ENCODE peak calls at places on chromosome 20, in four cellular contexts. One of them, this sample, is unnamed.

GRCh38 chr20:25553819-25554296 is 31.5 kb downstream of the NINL start:
- DNase-seq in left lung: no peak
- DNase-seq in DND-41: no peak
- DNase-seq in body of pancreas: no peak
- DNase-seq in this sample: peak

GRCh38 chr20:38589967-38590681 is 9.1 kb downstream of the ADIG start:
- DNase-seq in left lung: no peak
- DNase-seq in body of pancreas: no peak
- DNase-seq in DND-41: no peak
- DNase-seq in this sample: no peak

GRCh38 chr20:24607402-24607801 is 138.0 kb downstream of the SYNDIG1 start:
- DNase-seq in body of pancreas: no peak
- DNase-seq in DND-41: no peak
- DNase-seq in left lung: no peak
- DNase-seq in this sample: no peak

GRCh38 chr20:21682576-21682975 is 22.9 kb upstream of the PAX1 start:
- DNase-seq in left lung: no peak
- DNase-seq in body of pancreas: no peak
- DNase-seq in DND-41: no peak
- DNase-seq in this sample: no peak

GRCh38 chr20:4011226-4011975 is 4.0 kb downstream of the RNF24 start:
- DNase-seq in DND-41: no peak
- DNase-seq in left lung: no peak
- DNase-seq in body of pancreas: no peak
- DNase-seq in this sample: no peak

GRCh38 chr20:37528442-37529213 is 952 bp upstream of the BLCAP start:
- DNase-seq in left lung: no peak
- DNase-seq in body of pancreas: no peak
- DNase-seq in DND-41: no peak
- DNase-seq in this sample: no peak

GRCh38 chr20:59082981-59083380 is 40.4 kb upstream of the PRELID3B start:
- DNase-seq in body of pancreas: no peak
- DNase-seq in left lung: no peak
- DNase-seq in DND-41: no peak
- DNase-seq in this sample: no peak

GRCh38 chr20:57656821-57657536 is 36.8 kb upstream of the ZBP1 start:
- DNase-seq in left lung: peak
- DNase-seq in DND-41: peak
- DNase-seq in body of pancreas: no peak
- DNase-seq in this sample: no peak

GRCh38 chr20:64068381-64069208 is 5.6 kb downstream of the TCEA2 start:
- DNase-seq in DND-41: no peak
- DNase-seq in body of pancreas: no peak
- DNase-seq in left lung: no peak
- DNase-seq in this sample: no peak

GRCh38 chr20:2292711-2293110 is 3.1 kb upstream of the TGM3 start:
- DNase-seq in left lung: peak
- DNase-seq in DND-41: no peak
- DNase-seq in body of pancreas: peak
- DNase-seq in this sample: peak

GRCh38 chr20:26347396-26347795 is 650.7 kb upstream of the ZNF337 start:
- DNase-seq in DND-41: no peak
- DNase-seq in body of pancreas: no peak
- DNase-seq in left lung: no peak
- DNase-seq in this sample: no peak

GRCh38 chr20:11861479-11861878 is 56.2 kb upstream of the BTBD3 start:
- DNase-seq in left lung: no peak
- DNase-seq in DND-41: no peak
- DNase-seq in body of pancreas: no peak
- DNase-seq in this sample: no peak

GRCh38 chr20:58755062-58755697 is 62.6 kb downstream of the NPEPL1 start:
- DNase-seq in DND-41: no peak
- DNase-seq in body of pancreas: no peak
- DNase-seq in left lung: no peak
- DNase-seq in this sample: no peak

GRCh38 chr20:57704245-57704644 is 5.6 kb downstream of the PMEPA1 start:
- DNase-seq in DND-41: no peak
- DNase-seq in body of pancreas: no peak
- DNase-seq in left lung: no peak
- DNase-seq in this sample: no peak

GRCh38 chr20:19786311-19786710 is 28.3 kb downstream of the RIN2 start:
- DNase-seq in body of pancreas: peak
- DNase-seq in left lung: no peak
- DNase-seq in DND-41: no peak
- DNase-seq in this sample: no peak

GRCh38 chr20:8627386-8628030 is 441.4 kb upstream of the PLCB4 start:
- DNase-seq in left lung: no peak
- DNase-seq in body of pancreas: no peak
- DNase-seq in DND-41: no peak
- DNase-seq in this sample: no peak

GRCh38 chr20:19858972-19859371 is 100.9 kb downstream of the RIN2 start:
- DNase-seq in DND-41: no peak
- DNase-seq in left lung: no peak
- DNase-seq in body of pancreas: no peak
- DNase-seq in this sample: no peak

GRCh38 chr20:6680441-6680840 is 87.0 kb upstream of the BMP2 start:
- DNase-seq in DND-41: no peak
- DNase-seq in left lung: no peak
- DNase-seq in body of pancreas: no peak
- DNase-seq in this sample: no peak

GRCh38 chr20:4136078-4136966 is 121.0 kb upstream of the RNF24 start:
- DNase-seq in body of pancreas: no peak
- DNase-seq in left lung: no peak
- DNase-seq in DND-41: no peak
- DNase-seq in this sample: no peak

GRCh38 chr20:58971429-58971828 is 9.6 kb upstream of the NELFCD start:
- DNase-seq in left lung: no peak
- DNase-seq in DND-41: no peak
- DNase-seq in body of pancreas: no peak
- DNase-seq in this sample: no peak

GRCh38 chr20:34713194-34713943 is 9.2 kb downstream of the TP53INP2 start:
- DNase-seq in body of pancreas: peak
- DNase-seq in DND-41: no peak
- DNase-seq in left lung: no peak
- DNase-seq in this sample: peak

GRCh38 chr20:57880155-57880648 is 170.4 kb upstream of the PMEPA1 start:
- DNase-seq in DND-41: no peak
- DNase-seq in body of pancreas: no peak
- DNase-seq in left lung: no peak
- DNase-seq in this sample: peak

GRCh38 chr20:38084425-38084951 is 50.9 kb downstream of the RPRD1B start:
- DNase-seq in DND-41: no peak
- DNase-seq in body of pancreas: no peak
- DNase-seq in left lung: no peak
- DNase-seq in this sample: peak

GRCh38 chr20:16595376-16595775 is 22.1 kb upstream of the KIF16B start:
- DNase-seq in body of pancreas: no peak
- DNase-seq in DND-41: no peak
- DNase-seq in left lung: no peak
- DNase-seq in this sample: no peak

GRCh38 chr20:48626226-48626937 is 201.4 kb downstream of the PREX1 start:
- DNase-seq in DND-41: peak
- DNase-seq in body of pancreas: no peak
- DNase-seq in left lung: no peak
- DNase-seq in this sample: no peak
- H3K4me3 ChIP-seq in DND-41: peak
- H3K4me3 ChIP-seq in body of pancreas: no peak
- H3K4me3 ChIP-seq in left lung: no peak
- H3K4me3 ChIP-seq in this sample: no peak

GRCh38 chr20:17909745-17910345 is 58.7 kb downstream of the SNX5 start:
- DNase-seq in body of pancreas: no peak
- DNase-seq in left lung: no peak
- DNase-seq in DND-41: no peak
- DNase-seq in this sample: no peak

GRCh38 chr20:17912916-17913315 is 55.7 kb downstream of the SNX5 start:
- DNase-seq in DND-41: no peak
- DNase-seq in body of pancreas: no peak
- DNase-seq in left lung: no peak
- DNase-seq in this sample: no peak

GRCh38 chr20:17914957-17915356 is 53.6 kb downstream of the SNX5 start:
- DNase-seq in DND-41: no peak
- DNase-seq in left lung: no peak
- DNase-seq in body of pancreas: no peak
- DNase-seq in this sample: no peak

GRCh38 chr20:17911927-17912326 is 56.7 kb downstream of the SNX5 start:
- DNase-seq in body of pancreas: no peak
- DNase-seq in left lung: no peak
- DNase-seq in DND-41: no peak
- DNase-seq in this sample: no peak

GRCh38 chr20:17910828-17911294 is 57.7 kb downstream of the SNX5 start:
- DNase-seq in body of pancreas: peak
- DNase-seq in left lung: no peak
- DNase-seq in DND-41: no peak
- DNase-seq in this sample: peak
- H3K27ac ChIP-seq in body of pancreas: no peak
- H3K27ac ChIP-seq in left lung: no peak
- H3K27ac ChIP-seq in DND-41: no peak
- H3K27ac ChIP-seq in this sample: peak

GRCh38 chr20:53623454-53624206 is 30.0 kb upstream of the ZNF217 start:
- DNase-seq in left lung: peak
- DNase-seq in body of pancreas: peak
- DNase-seq in DND-41: peak
- DNase-seq in this sample: peak

GRCh38 chr20:53626584-53626983 is 32.9 kb upstream of the ZNF217 start:
- DNase-seq in body of pancreas: no peak
- DNase-seq in left lung: no peak
- DNase-seq in DND-41: no peak
- DNase-seq in this sample: no peak

GRCh38 chr20:53623127-53623453 is 29.5 kb upstream of the ZNF217 start:
- DNase-seq in DND-41: no peak
- DNase-seq in body of pancreas: no peak
- DNase-seq in left lung: no peak
- DNase-seq in this sample: no peak

GRCh38 chr20:53621482-53622246 is 28.0 kb upstream of the ZNF217 start:
- DNase-seq in left lung: no peak
- DNase-seq in DND-41: peak
- DNase-seq in body of pancreas: peak
- DNase-seq in this sample: peak

DNA sequence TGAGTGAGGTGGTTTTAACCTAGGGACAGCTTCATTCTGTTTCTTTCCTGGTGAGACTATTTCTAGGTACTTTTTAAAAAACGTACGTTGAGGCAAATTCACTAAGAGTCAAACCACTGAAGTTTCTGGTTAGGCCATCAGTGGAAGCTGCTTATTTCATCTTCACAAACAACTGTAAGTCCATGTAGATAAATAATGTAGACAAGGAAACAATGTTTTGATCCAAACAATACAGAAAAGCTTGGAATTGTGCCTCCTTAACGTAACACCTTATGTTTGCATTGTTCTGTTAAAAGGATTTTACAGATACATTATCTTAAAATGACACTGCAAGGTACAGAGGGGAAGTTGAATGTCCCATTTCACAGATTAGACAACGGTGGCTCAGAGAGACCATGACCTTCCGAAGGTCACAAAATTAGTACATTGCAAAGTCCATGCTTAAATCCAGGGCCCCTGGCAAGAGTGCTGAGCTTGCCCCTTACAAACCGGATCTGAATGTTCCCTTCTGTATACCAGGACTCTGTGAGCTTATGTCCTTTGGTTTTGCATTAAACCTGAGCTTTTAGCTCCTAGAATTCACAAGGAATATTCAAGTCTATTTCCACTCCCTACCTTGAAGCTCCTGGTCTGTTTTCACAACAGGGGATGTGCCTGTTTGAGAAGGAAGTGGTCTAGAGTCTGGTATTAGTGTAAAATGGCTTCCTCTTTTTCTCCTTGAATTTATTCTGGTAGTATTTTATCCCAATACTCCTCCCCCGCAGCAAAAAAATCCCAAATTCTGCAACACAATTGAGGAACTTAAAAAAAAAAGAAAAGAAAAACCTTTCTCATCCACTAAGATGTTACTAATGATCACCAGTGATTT is 28.8 kb upstream of the ZNF217 start:
- DNase-seq in body of pancreas: peak
- DNase-seq in left lung: no peak
- DNase-seq in DND-41: peak
- DNase-seq in this sample: peak
- H3K4me3 ChIP-seq in body of pancreas: no peak
- H3K4me3 ChIP-seq in left lung: no peak
- H3K4me3 ChIP-seq in DND-41: peak
- H3K4me3 ChIP-seq in this sample: peak

DNA sequence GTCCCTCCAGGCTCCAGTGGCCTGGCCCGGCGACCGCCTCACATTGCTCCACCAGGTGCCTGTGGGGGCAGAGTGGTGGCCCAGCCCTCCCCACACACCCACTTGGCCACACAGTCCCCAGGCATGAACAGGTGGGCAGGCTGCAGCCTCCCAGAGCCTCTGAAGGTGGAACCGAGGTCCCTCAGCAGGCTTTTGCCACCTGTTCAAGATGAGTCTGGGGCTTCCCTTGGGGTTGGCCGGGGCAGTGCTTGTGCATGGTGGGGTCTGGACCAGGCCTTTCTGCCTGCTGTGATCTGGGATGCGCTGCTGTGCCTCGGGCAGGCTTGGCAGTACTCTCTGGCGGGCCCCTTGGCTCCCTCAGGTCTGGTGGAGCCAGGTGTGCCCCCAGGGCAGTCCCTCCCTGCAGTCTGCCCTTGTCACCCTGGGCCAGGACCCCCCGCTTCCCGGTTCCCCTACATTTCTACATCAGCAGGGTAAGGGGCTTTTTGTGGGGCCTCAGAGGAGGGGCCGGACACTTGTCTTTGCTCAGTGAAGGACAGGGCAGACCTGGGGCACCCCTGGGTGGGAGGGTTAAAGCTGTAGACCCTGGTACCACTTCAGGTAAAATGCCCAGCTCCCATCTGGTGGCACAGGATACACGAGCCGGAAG is 2.7 kb upstream of the COL9A3 start:
- DNase-seq in DND-41: no peak
- DNase-seq in left lung: no peak
- DNase-seq in body of pancreas: no peak
- DNase-seq in this sample: no peak
- H3K27ac ChIP-seq in DND-41: no peak
- H3K27ac ChIP-seq in left lung: no peak
- H3K27ac ChIP-seq in body of pancreas: no peak
- H3K27ac ChIP-seq in this sample: no peak

DNA sequence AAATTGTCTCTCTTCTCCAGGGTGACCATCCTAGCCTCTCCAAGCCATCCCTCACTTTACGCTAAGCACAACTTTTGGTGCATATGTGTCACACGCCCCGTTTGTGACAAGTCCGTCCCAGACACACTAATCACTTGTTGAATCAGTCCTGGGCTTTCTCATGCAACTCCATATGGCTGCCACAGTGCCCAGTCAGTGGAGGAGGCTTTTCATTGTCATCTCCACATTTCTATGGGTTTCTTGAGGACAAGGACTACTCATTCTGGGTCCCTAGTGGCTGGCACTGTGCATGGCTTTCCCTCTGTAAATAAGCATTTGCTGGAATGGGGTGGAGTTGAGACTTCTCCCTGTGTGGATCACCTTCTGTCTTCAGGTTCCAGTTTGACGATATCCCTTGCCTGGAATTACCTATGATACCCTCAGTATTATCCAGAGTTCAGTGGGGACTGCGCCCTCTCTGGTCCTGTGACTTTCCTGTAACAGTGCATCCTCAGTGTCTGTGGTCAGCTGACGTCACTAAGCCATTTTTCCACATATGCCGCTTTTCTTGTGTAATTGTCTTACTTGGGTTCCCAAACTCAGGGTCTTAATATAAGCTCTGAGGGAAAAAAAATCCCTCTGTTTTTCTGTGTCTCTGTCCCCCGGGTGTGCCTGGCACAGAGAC is 59.8 kb upstream of the MYL9 start:
- DNase-seq in DND-41: no peak
- DNase-seq in left lung: no peak
- DNase-seq in body of pancreas: no peak
- DNase-seq in this sample: no peak
- H3K4me3 ChIP-seq in DND-41: no peak
- H3K4me3 ChIP-seq in left lung: no peak
- H3K4me3 ChIP-seq in body of pancreas: no peak
- H3K4me3 ChIP-seq in this sample: no peak

This sample was measured in hepatocyte.